ENCODE peak calls at places on chromosomes 1 and 21, in five cellular contexts. I, Q, D, V and K are unnamed samples.

GRCh38 chr1:155983191-155984023 is 5.1 kb upstream of the ARHGEF2 start:
- DNase-seq in I (no peak), Q (peak), D (no peak), V (no peak), K (no peak)

GRCh38 chr21:31124005-31124404 is 85.7 kb upstream of the KRTAP19-8 start:
- DNase-seq in V (no peak), I (no peak), D (no peak), Q (no peak), K (no peak)

GRCh38 chr1:67053535-67053784 is 488 bp downstream of the SLC35D1 start:
- DNase-seq in Q (peak), I (no peak), D (peak), V (no peak), K (peak)

GRCh38 chr1:20962576-20963258 is 175.6 kb upstream of the HP1BP3 start:
- DNase-seq in D (no peak), I (no peak), Q (no peak), V (no peak), K (no peak)

GRCh38 chr1:33654267-33654832 is 181.9 kb downstream of the ZSCAN20 start:
- DNase-seq in I (no peak), D (no peak), Q (no peak), V (peak), K (peak)

GRCh38 chr1:25522240-25522639 is 21.2 kb upstream of the LDLRAP1 start:
- DNase-seq in V (no peak), D (no peak), Q (no peak), I (no peak), K (no peak)

GRCh38 chr1:59422921-59423575 is 126.2 kb downstream of the FGGY start:
- DNase-seq in D (peak), I (no peak), V (no peak), Q (no peak), K (peak)

GRCh38 chr21:45306832-45307571 is 19.3 kb upstream of the POFUT2 start:
- DNase-seq in Q (peak), D (peak), I (no peak), V (no peak), K (no peak)

GRCh38 chr21:38929137-38929536 is 123.4 kb downstream of the ETS2 start:
- DNase-seq in V (no peak), Q (no peak), I (no peak), D (no peak), K (no peak)

GRCh38 chr1:167191958-167192357 is 28.7 kb upstream of the POU2F1 start:
- DNase-seq in D (no peak), V (no peak), I (no peak), Q (no peak), K (no peak)

GRCh38 chr1:208172389-208173140 is 71.6 kb downstream of the PLXNA2 start:
- DNase-seq in Q (no peak), D (peak), I (no peak), V (no peak), K (no peak)

GRCh38 chr1:169363046-169363756 is 4.4 kb downstream of the NME7 start:
- DNase-seq in D (no peak), V (no peak), I (no peak), Q (peak), K (peak)

GRCh38 chr1:179296831-179297377 is 3.3 kb downstream of the SOAT1 start:
- DNase-seq in Q (no peak), I (no peak), V (no peak), D (no peak), K (no peak)

GRCh38 chr1:164707868-164708331 is 148.9 kb downstream of the PBX1 start:
- DNase-seq in V (no peak), I (no peak), Q (peak), D (no peak), K (peak)

GRCh38 chr1:84286071-84286470 is 15.4 kb upstream of the SAMD13 start:
- DNase-seq in D (no peak), Q (no peak), V (no peak), I (no peak), K (no peak)

GRCh38 chr1:167564592-167564991 is 11.0 kb upstream of the CREG1 start:
- DNase-seq in Q (no peak), I (no peak), D (no peak), V (no peak), K (no peak)

GRCh38 chr1:147225193-147225730 is at the start of gene FMO5:
- DNase-seq in D (peak), V (no peak), Q (peak), I (peak), K (peak)

GRCh38 chr21:16058896-16059295 is 329.1 kb downstream of the USP25 start:
- DNase-seq in V (no peak), D (no peak), I (no peak), Q (no peak), K (no peak)

GRCh38 chr1:78079580-78079979 is 33.8 kb downstream of the GIPC2 start:
- DNase-seq in I (no peak), V (no peak), Q (no peak), D (no peak), K (no peak)

GRCh38 chr1:234611153-234611798 is 1.3 kb upstream of the IRF2BP2 start:
- DNase-seq in V (no peak), I (peak), D (no peak), Q (peak), K (peak)

GRCh38 chr1:228802386-228803221 is 67.3 kb downstream of the RHOU start:
- DNase-seq in Q (no peak), V (peak), D (no peak), I (no peak), K (no peak)

GRCh38 chr1:206722751-206723499 is 38.2 kb downstream of the MAPKAPK2 start:
- DNase-seq in D (no peak), Q (no peak), V (no peak), I (no peak), K (peak)

GRCh38 chr1:80633947-80634710 is 1166.6 kb upstream of the ADGRL2 start:
- DNase-seq in D (no peak), Q (no peak), I (no peak), V (no peak), K (no peak)

GRCh38 chr1:181206513-181206912 is 118.0 kb downstream of the IER5 start:
- DNase-seq in V (no peak), D (no peak), I (no peak), Q (no peak), K (peak)

GRCh38 chr1:97050501-97050900 is 328.9 kb downstream of the PTBP2 start:
- DNase-seq in Q (peak), V (no peak), D (no peak), I (no peak), K (peak)

GRCh38 chr1:61052393-61053280 is 29.7 kb upstream of the NFIA start:
- DNase-seq in D (no peak), Q (no peak), I (no peak), V (no peak), K (no peak)

GRCh38 chr1:162206749-162207635 is 137.5 kb downstream of the NOS1AP start:
- DNase-seq in V (no peak), D (peak), I (no peak), Q (no peak), K (peak)

GRCh38 chr1:43225168-43225567 is 44.6 kb upstream of the TMEM125 start:
- DNase-seq in Q (no peak), I (no peak), D (no peak), V (no peak), K (peak)

GRCh38 chr1:47431534-47431933 is 6.3 kb upstream of the FOXD2 start:
- DNase-seq in Q (peak), V (no peak), I (no peak), D (no peak), K (no peak)

GRCh38 chr1:47433037-47433421 is 4.8 kb upstream of the FOXD2 start:
- DNase-seq in I (no peak), D (no peak), V (no peak), Q (no peak), K (no peak)

GRCh38 chr1:47434051-47434842 is 3.6 kb upstream of the FOXD2 start:
- DNase-seq in I (no peak), D (peak), V (no peak), Q (peak), K (no peak)

GRCh38 chr1:47433453-47434050 is 4.3 kb upstream of the FOXD2 start:
- DNase-seq in V (no peak), I (no peak), D (no peak), Q (no peak), K (no peak)

GRCh38 chr1:47432071-47433036 is 5.5 kb upstream of the FOXD2 start:
- DNase-seq in Q (peak), D (no peak), I (peak), V (no peak), K (peak)
- H3K4me3 ChIP-seq in Q (peak), D (no peak), I (peak), V (peak), K (no peak)

GRCh38 chr1:154416496-154417337 is 11.6 kb downstream of the IL6R start:
- DNase-seq in Q (no peak), D (no peak), V (no peak), I (no peak), K (no peak)
- H3K27ac ChIP-seq in Q (no peak), D (peak), V (no peak), I (peak), K (no peak)

GRCh38 chr1:116376734-116377096 is 3.7 kb downstream of the ATP1A1 start:
- DNase-seq in V (no peak), Q (no peak), D (no peak), I (no peak), K (peak)
- H3K4me3 ChIP-seq in V (peak), Q (no peak), D (no peak), I (peak), K (peak)

GRCh38 chr1:9181990-9182783 is 52.4 kb upstream of the H6PD start:
- DNase-seq in Q (no peak), I (no peak), V (no peak), D (peak), K (no peak)
- H3K27ac ChIP-seq in Q (peak), I (no peak), V (peak), D (peak), K (no peak)

DNA sequence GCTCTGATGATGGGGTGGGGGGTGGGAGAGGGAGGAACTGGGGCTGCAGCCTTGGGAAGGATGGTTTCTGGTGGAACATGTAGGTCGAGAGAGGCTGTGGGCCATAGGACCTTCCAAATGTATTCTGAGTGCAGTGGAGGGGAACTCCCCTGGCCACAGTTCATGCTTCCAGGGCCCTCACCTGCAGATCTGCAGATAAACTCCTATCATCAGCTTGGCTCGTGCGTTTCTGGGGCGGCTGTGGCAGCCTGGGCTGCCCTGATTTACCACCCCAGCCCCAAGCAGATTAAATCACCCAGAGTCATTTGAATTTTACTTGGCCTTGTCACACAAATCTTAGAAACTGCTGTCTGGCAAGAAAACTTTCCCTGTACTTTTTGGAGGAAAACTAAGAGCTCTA is 60.1 kb upstream of the POU3F1 start:
- DNase-seq in Q (no peak), V (no peak), D (no peak), I (no peak), K (no peak)
- H3K4me3 ChIP-seq in Q (no peak), V (no peak), D (no peak), I (no peak), K (no peak)

GRCh38 chr1:14972107-14972506 is 181.4 kb upstream of the TMEM51 start:
- DNase-seq in V (no peak), D (no peak), I (no peak), Q (no peak), K (no peak)
- H3K27ac ChIP-seq in V (peak), D (no peak), I (no peak), Q (no peak), K (no peak)

GRCh38 chr1:30650038-30650958 is 73.1 kb downstream of the MATN1 start:
- DNase-seq in I (no peak), Q (no peak), D (peak), V (no peak), K (no peak)

GRCh38 chr1:30648408-30649000 is 74.9 kb downstream of the MATN1 start:
- DNase-seq in V (no peak), I (no peak), Q (no peak), D (peak), K (no peak)

GRCh38 chr1:30652151-30652915 is 71.1 kb downstream of the MATN1 start:
- DNase-seq in Q (no peak), V (no peak), D (peak), I (no peak), K (no peak)

GRCh38 chr1:30649321-30649991 is 73.9 kb downstream of the MATN1 start:
- DNase-seq in Q (no peak), D (peak), V (no peak), I (no peak), K (no peak)

GRCh38 chr1:30650959-30651320 is 72.4 kb downstream of the MATN1 start:
- DNase-seq in V (no peak), D (peak), Q (no peak), I (no peak), K (no peak)
- H3K4me3 ChIP-seq in V (peak), D (no peak), Q (no peak), I (no peak), K (no peak)